ENCODE peak calls at places on chromosomes 6 and 20, in five cellular contexts. One of them, this sample, is unnamed.

GRCh38 chr6:4940416-4940815 is 63.4 kb downstream of the RPP40 start:
- DNase-seq in GM12878: no peak
- DNase-seq in GM12891: no peak
- DNase-seq in K562: no peak
- DNase-seq in H1: peak
- DNase-seq in this sample: no peak

GRCh38 chr20:48846516-48847492 is 19.0 kb upstream of the PREX1 start:
- DNase-seq in H1: peak
- DNase-seq in K562: no peak
- DNase-seq in GM12878: peak
- DNase-seq in GM12891: peak
- DNase-seq in this sample: peak

GRCh38 chr6:29502181-29502580 is 14.4 kb upstream of the MAS1L start:
- DNase-seq in K562: no peak
- DNase-seq in H1: peak
- DNase-seq in GM12878: no peak
- DNase-seq in GM12891: no peak
- DNase-seq in this sample: no peak

GRCh38 chr20:45419188-45420091 is 3.5 kb downstream of the PIGT start:
- DNase-seq in K562: no peak
- DNase-seq in GM12891: no peak
- DNase-seq in GM12878: peak
- DNase-seq in H1: peak
- DNase-seq in this sample: peak

GRCh38 chr6:15905488-15906392 is 223.1 kb upstream of the MYLIP start:
- DNase-seq in GM12878: no peak
- DNase-seq in GM12891: no peak
- DNase-seq in H1: no peak
- DNase-seq in K562: peak
- DNase-seq in this sample: no peak

GRCh38 chr6:11601776-11602605 is 64.4 kb downstream of the TMEM170B start:
- DNase-seq in GM12891: no peak
- DNase-seq in GM12878: no peak
- DNase-seq in K562: no peak
- DNase-seq in H1: no peak
- DNase-seq in this sample: no peak

GRCh38 chr20:59104848-59105247 is 58.8 kb upstream of the ZNF831 start:
- DNase-seq in GM12891: no peak
- DNase-seq in K562: no peak
- DNase-seq in GM12878: no peak
- DNase-seq in H1: no peak
- DNase-seq in this sample: no peak

GRCh38 chr20:17852323-17852722 is 116.3 kb downstream of the SNX5 start:
- DNase-seq in GM12891: no peak
- DNase-seq in GM12878: no peak
- DNase-seq in H1: no peak
- DNase-seq in K562: peak
- DNase-seq in this sample: no peak

GRCh38 chr20:59305898-59306640 is 5.7 kb downstream of the EDN3 start:
- DNase-seq in K562: no peak
- DNase-seq in GM12878: no peak
- DNase-seq in GM12891: no peak
- DNase-seq in H1: no peak
- DNase-seq in this sample: no peak

GRCh38 chr6:3239110-3239830 is 11.8 kb upstream of the TUBB2B start:
- DNase-seq in GM12891: no peak
- DNase-seq in H1: no peak
- DNase-seq in K562: no peak
- DNase-seq in GM12878: no peak
- DNase-seq in this sample: no peak

GRCh38 chr6:166627875-166628849 is 1.1 kb upstream of the RPS6KA2 start:
- DNase-seq in GM12891: peak
- DNase-seq in K562: peak
- DNase-seq in GM12878: no peak
- DNase-seq in H1: peak
- DNase-seq in this sample: peak

GRCh38 chr20:60484316-60484715 is 526.1 kb downstream of the CDH26 start:
- DNase-seq in H1: no peak
- DNase-seq in K562: no peak
- DNase-seq in GM12878: no peak
- DNase-seq in GM12891: no peak
- DNase-seq in this sample: no peak

GRCh38 chr6:120899932-120900331 is 434.3 kb downstream of the TBC1D32 start:
- DNase-seq in H1: no peak
- DNase-seq in K562: no peak
- DNase-seq in GM12878: no peak
- DNase-seq in GM12891: no peak
- DNase-seq in this sample: no peak

GRCh38 chr6:40732878-40733277 is 145.7 kb upstream of the LRFN2 start:
- DNase-seq in K562: no peak
- DNase-seq in GM12878: no peak
- DNase-seq in H1: no peak
- DNase-seq in GM12891: no peak
- DNase-seq in this sample: no peak

GRCh38 chr20:21663465-21663864 is 42.0 kb upstream of the PAX1 start:
- DNase-seq in K562: no peak
- DNase-seq in H1: no peak
- DNase-seq in GM12878: no peak
- DNase-seq in GM12891: no peak
- DNase-seq in this sample: no peak

GRCh38 chr20:13221313-13221672 is 219 bp downstream of the ISM1 start:
- DNase-seq in H1: no peak
- DNase-seq in GM12891: no peak
- DNase-seq in GM12878: no peak
- DNase-seq in K562: no peak
- DNase-seq in this sample: no peak

GRCh38 chr20:45049904-45050471 is 50.9 kb downstream of the KCNS1 start:
- DNase-seq in GM12878: no peak
- DNase-seq in K562: no peak
- DNase-seq in GM12891: no peak
- DNase-seq in H1: no peak
- DNase-seq in this sample: no peak

GRCh38 chr6:91088515-91088914 is 501.6 kb upstream of the MAP3K7 start:
- DNase-seq in H1: no peak
- DNase-seq in GM12878: no peak
- DNase-seq in GM12891: no peak
- DNase-seq in K562: no peak
- DNase-seq in this sample: no peak

GRCh38 chr6:15484115-15484514 is 178.7 kb downstream of the DTNBP1 start:
- DNase-seq in H1: no peak
- DNase-seq in GM12891: no peak
- DNase-seq in K562: no peak
- DNase-seq in GM12878: no peak
- DNase-seq in this sample: no peak

GRCh38 chr6:2434116-2434515 is 188.7 kb upstream of the GMDS start:
- DNase-seq in GM12891: no peak
- DNase-seq in H1: no peak
- DNase-seq in K562: no peak
- DNase-seq in GM12878: no peak
- DNase-seq in this sample: no peak

GRCh38 chr6:157603971-157604370 is 219.1 kb upstream of the SNX9 start:
- DNase-seq in K562: no peak
- DNase-seq in GM12878: no peak
- DNase-seq in GM12891: no peak
- DNase-seq in H1: no peak
- DNase-seq in this sample: no peak

GRCh38 chr6:47109281-47109680 is 67.1 kb upstream of the ADGRF1 start:
- DNase-seq in H1: no peak
- DNase-seq in GM12891: no peak
- DNase-seq in K562: no peak
- DNase-seq in GM12878: no peak
- DNase-seq in this sample: no peak

GRCh38 chr6:38212116-38212515 is 392.6 kb downstream of the ZFAND3 start:
- DNase-seq in H1: no peak
- DNase-seq in K562: no peak
- DNase-seq in GM12878: no peak
- DNase-seq in GM12891: no peak
- DNase-seq in this sample: no peak

GRCh38 chr6:38215225-38215624 is 395.7 kb downstream of the ZFAND3 start:
- DNase-seq in K562: no peak
- DNase-seq in GM12891: no peak
- DNase-seq in GM12878: no peak
- DNase-seq in H1: no peak
- DNase-seq in this sample: no peak

GRCh38 chr6:38214159-38214558 is 394.6 kb downstream of the ZFAND3 start:
- DNase-seq in H1: no peak
- DNase-seq in GM12878: no peak
- DNase-seq in GM12891: no peak
- DNase-seq in K562: no peak
- DNase-seq in this sample: no peak

GRCh38 chr6:38212579-38212978 is 393.1 kb downstream of the ZFAND3 start:
- DNase-seq in H1: no peak
- DNase-seq in GM12878: no peak
- DNase-seq in GM12891: no peak
- DNase-seq in K562: no peak
- DNase-seq in this sample: no peak

DNA sequence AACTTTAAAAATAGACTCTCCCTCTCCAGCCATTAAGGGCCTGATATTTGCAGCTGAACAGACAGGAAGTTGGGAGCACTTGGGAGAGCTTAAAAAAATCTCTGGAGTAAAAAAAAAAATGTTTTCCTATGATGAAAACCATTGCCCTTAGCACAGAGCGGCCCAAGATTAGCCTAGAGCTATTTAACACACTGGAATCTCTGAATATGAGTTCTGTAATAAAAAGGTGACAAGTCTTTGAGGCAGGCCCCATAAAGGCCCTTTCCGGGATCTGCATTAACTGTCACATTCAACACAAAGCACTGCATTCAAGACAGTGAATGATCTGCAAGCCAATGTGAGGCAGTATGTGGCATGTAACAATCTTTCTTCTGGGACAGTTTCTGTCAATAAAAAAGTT is 393.7 kb downstream of the ZFAND3 start:
- DNase-seq in GM12878: no peak
- DNase-seq in GM12891: no peak
- DNase-seq in K562: no peak
- DNase-seq in H1: no peak
- DNase-seq in this sample: no peak
- TF ChIP-seq POLR2AphosphoS5 in GM12878: no peak
- TF ChIP-seq POLR2AphosphoS5 in GM12891: no peak
- TF ChIP-seq POLR2AphosphoS5 in K562: no peak
- TF ChIP-seq POLR2AphosphoS5 in H1: no peak
- TF ChIP-seq POLR2AphosphoS5 in this sample: no peak

DNA sequence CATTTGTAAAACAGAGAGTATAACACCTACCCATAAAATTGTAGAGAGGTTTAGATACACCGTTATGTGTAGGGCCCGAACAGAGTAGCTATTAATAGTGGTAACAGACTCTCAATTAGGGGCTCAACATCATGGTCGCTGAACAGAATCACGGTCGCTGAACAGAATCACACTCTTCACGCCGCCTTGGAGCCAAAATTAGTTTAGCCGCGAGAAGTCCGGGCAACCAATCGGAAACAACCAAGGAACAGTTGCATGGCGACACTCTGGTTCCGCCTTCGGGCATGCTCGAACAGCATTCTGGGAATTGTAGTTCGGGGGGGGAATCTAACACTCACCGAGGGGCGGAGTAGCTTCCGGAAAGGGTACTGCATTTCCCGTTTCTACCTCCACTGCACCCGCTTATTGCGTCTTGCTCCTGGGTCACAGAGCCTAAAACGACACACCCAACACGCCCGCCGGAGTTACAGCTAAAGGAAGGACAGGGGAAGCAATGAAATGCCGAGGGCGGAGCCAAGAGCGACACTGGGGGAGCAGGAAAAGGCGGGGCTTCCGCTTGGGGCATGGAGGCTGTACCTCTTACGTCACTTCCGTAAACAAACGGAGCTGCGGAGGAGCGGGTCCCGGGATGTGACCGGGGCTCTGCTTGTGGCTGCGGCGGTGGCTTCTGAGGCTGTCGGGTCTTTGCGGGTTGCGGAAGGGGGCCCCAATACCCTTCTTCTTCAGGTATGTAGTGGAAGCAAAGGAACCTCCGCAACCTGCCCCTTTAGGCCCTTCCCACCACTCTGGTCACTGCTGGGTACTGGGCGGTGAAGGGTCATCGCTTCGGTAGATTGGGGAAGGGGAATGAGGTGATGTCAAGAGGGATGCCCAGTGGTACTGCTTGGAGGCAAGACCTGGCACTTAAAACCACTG is at the start of gene CCDC28A:
- DNase-seq in K562: peak
- DNase-seq in GM12878: peak
- DNase-seq in GM12891: peak
- DNase-seq in H1: peak
- DNase-seq in this sample: peak
- TF ChIP-seq POLR2A in K562: peak
- TF ChIP-seq POLR2A in GM12878: peak
- TF ChIP-seq POLR2A in GM12891: peak
- TF ChIP-seq POLR2A in H1: peak
- TF ChIP-seq POLR2A in this sample: peak

GRCh38 chr6:12750416-12750815 is 33.8 kb downstream of the PHACTR1 start:
- DNase-seq in GM12878: no peak
- DNase-seq in GM12891: no peak
- DNase-seq in H1: no peak
- DNase-seq in K562: no peak
- DNase-seq in this sample: no peak

GRCh38 chr6:12753034-12753433 is 36.5 kb downstream of the PHACTR1 start:
- DNase-seq in K562: no peak
- DNase-seq in GM12891: no peak
- DNase-seq in H1: no peak
- DNase-seq in GM12878: no peak
- DNase-seq in this sample: no peak

GRCh38 chr6:12748815-12749521 is 32.4 kb downstream of the PHACTR1 start:
- DNase-seq in GM12891: no peak
- DNase-seq in GM12878: no peak
- DNase-seq in K562: no peak
- DNase-seq in H1: peak
- DNase-seq in this sample: no peak

GRCh38 chr6:12749531-12750379 is 33.2 kb downstream of the PHACTR1 start:
- DNase-seq in GM12878: no peak
- DNase-seq in H1: peak
- DNase-seq in K562: no peak
- DNase-seq in GM12891: no peak
- DNase-seq in this sample: no peak

DNA sequence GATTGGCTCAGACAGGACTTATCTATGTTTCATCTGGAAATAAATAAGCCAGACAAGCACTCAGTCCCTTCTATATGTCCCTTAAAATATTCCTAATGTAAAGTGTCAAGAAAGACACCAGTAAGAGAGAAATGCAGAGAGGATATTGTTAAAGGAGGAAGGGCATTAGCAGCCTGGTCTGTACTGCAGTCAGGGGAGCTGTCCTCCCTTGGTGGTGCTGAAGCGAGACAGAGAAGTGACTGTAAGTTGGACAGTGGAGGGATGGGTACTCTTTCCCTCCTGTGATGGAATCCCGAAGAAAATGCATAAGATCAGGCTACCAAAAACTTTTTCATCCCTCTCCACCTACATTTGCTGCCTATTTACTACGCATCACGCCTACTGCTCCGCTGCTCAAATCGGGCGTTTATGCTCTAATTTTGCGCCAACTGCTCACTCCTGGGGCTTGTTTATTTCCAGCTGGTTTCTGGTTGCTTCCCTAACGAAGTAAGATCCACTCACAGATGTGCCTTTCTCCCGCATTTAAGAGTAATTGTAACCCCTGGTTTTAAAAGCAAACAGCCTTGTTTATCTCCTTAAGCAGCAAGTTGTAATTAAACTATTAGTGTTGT is 35.2 kb downstream of the PHACTR1 start:
- DNase-seq in GM12891: peak
- DNase-seq in K562: peak
- DNase-seq in GM12878: no peak
- DNase-seq in H1: peak
- DNase-seq in this sample: peak
- TF ChIP-seq TAF1 in GM12891: no peak
- TF ChIP-seq TAF1 in K562: no peak
- TF ChIP-seq TAF1 in GM12878: no peak
- TF ChIP-seq TAF1 in H1: no peak
- TF ChIP-seq TAF1 in this sample: no peak

GRCh38 chr6:41733707-41734665 is 1.4 kb downstream of the TFEB start:
- DNase-seq in GM12878: peak
- DNase-seq in GM12891: peak
- DNase-seq in H1: peak
- DNase-seq in K562: peak
- DNase-seq in this sample: peak
- TF ChIP-seq POLR2AphosphoS5 in GM12878: peak
- TF ChIP-seq POLR2AphosphoS5 in GM12891: peak
- TF ChIP-seq POLR2AphosphoS5 in H1: no peak
- TF ChIP-seq POLR2AphosphoS5 in K562: no peak
- TF ChIP-seq POLR2AphosphoS5 in this sample: no peak